ENCODE peak calls at places on chromosome 6, in six cellular contexts. One of them, this sample, is unnamed.

GRCh38 chr6:72650081-72650745 is 28.3 kb downstream of the KCNQ5 start:
- DNase-seq in neuronal stem cell: no peak
- DNase-seq in adipocyte: peak; percentile 39
- DNase-seq in CD4-positive, alpha-beta memory T cell: no peak
- DNase-seq in effector memory CD4-positive, alpha-beta T cell: no peak
- DNase-seq in Peyer's patch: no peak
- DNase-seq in this sample: no peak

GRCh38 chr6:163958646-163959045 is 544.1 kb downstream of the QKI start:
- DNase-seq in neuronal stem cell: no peak
- DNase-seq in adipocyte: peak; percentile 68
- DNase-seq in CD4-positive, alpha-beta memory T cell: no peak
- DNase-seq in effector memory CD4-positive, alpha-beta T cell: no peak
- DNase-seq in Peyer's patch: no peak
- DNase-seq in this sample: no peak

GRCh38 chr6:15077964-15078363 is 167.9 kb upstream of the JARID2 start:
- DNase-seq in neuronal stem cell: peak; percentile 54
- DNase-seq in adipocyte: no peak
- DNase-seq in CD4-positive, alpha-beta memory T cell: no peak
- DNase-seq in effector memory CD4-positive, alpha-beta T cell: no peak
- DNase-seq in Peyer's patch: no peak
- DNase-seq in this sample: no peak

GRCh38 chr6:163646133-163646532 is 231.6 kb downstream of the QKI start:
- DNase-seq in neuronal stem cell: no peak
- DNase-seq in adipocyte: no peak
- DNase-seq in CD4-positive, alpha-beta memory T cell: no peak
- DNase-seq in effector memory CD4-positive, alpha-beta T cell: no peak
- DNase-seq in Peyer's patch: no peak
- DNase-seq in this sample: no peak

GRCh38 chr6:63571382-63571882 is 848 bp upstream of the LOC128125822 start:
- DNase-seq in neuronal stem cell: no peak
- DNase-seq in adipocyte: no peak
- DNase-seq in CD4-positive, alpha-beta memory T cell: no peak
- DNase-seq in effector memory CD4-positive, alpha-beta T cell: no peak
- DNase-seq in Peyer's patch: no peak
- DNase-seq in this sample: no peak

GRCh38 chr6:29967379-29968010 is 25.2 kb downstream of the HLA-A start:
- DNase-seq in neuronal stem cell: no peak
- DNase-seq in adipocyte: no peak
- DNase-seq in CD4-positive, alpha-beta memory T cell: no peak
- DNase-seq in effector memory CD4-positive, alpha-beta T cell: no peak
- DNase-seq in Peyer's patch: no peak
- DNase-seq in this sample: no peak

GRCh38 chr6:43836507-43836906 is 66.5 kb downstream of the VEGFA start:
- DNase-seq in neuronal stem cell: no peak
- DNase-seq in adipocyte: no peak
- DNase-seq in CD4-positive, alpha-beta memory T cell: no peak
- DNase-seq in effector memory CD4-positive, alpha-beta T cell: no peak
- DNase-seq in Peyer's patch: no peak
- DNase-seq in this sample: peak; percentile 29

GRCh38 chr6:127951172-127951995 is 50.5 kb upstream of the THEMIS start:
- DNase-seq in neuronal stem cell: no peak
- DNase-seq in adipocyte: no peak
- DNase-seq in CD4-positive, alpha-beta memory T cell: peak; percentile 61
- DNase-seq in effector memory CD4-positive, alpha-beta T cell: no peak
- DNase-seq in Peyer's patch: no peak
- DNase-seq in this sample: no peak

GRCh38 chr6:99344289-99344688 is 5.2 kb downstream of the FAXC start:
- DNase-seq in neuronal stem cell: no peak
- DNase-seq in adipocyte: peak; percentile 45
- DNase-seq in CD4-positive, alpha-beta memory T cell: no peak
- DNase-seq in effector memory CD4-positive, alpha-beta T cell: no peak
- DNase-seq in Peyer's patch: no peak
- DNase-seq in this sample: no peak

GRCh38 chr6:40931927-40932326 is 107.1 kb downstream of the UNC5CL start:
- DNase-seq in neuronal stem cell: no peak
- DNase-seq in adipocyte: no peak
- DNase-seq in CD4-positive, alpha-beta memory T cell: no peak
- DNase-seq in effector memory CD4-positive, alpha-beta T cell: no peak
- DNase-seq in Peyer's patch: no peak
- DNase-seq in this sample: no peak

GRCh38 chr6:30515106-30515505 is 25.8 kb downstream of the HLA-E start:
- DNase-seq in neuronal stem cell: no peak
- DNase-seq in adipocyte: no peak
- DNase-seq in CD4-positive, alpha-beta memory T cell: no peak
- DNase-seq in effector memory CD4-positive, alpha-beta T cell: no peak
- DNase-seq in Peyer's patch: no peak
- DNase-seq in this sample: no peak

GRCh38 chr6:69835414-69836179 is 30.8 kb upstream of the COL19A1 start:
- DNase-seq in neuronal stem cell: peak; percentile 6
- DNase-seq in adipocyte: peak; percentile 90
- DNase-seq in CD4-positive, alpha-beta memory T cell: peak; percentile 26
- DNase-seq in effector memory CD4-positive, alpha-beta T cell: no peak
- DNase-seq in Peyer's patch: no peak
- DNase-seq in this sample: no peak

GRCh38 chr6:15061176-15061575 is 184.7 kb upstream of the JARID2 start:
- DNase-seq in neuronal stem cell: no peak
- DNase-seq in adipocyte: no peak
- DNase-seq in CD4-positive, alpha-beta memory T cell: no peak
- DNase-seq in effector memory CD4-positive, alpha-beta T cell: no peak
- DNase-seq in Peyer's patch: no peak
- DNase-seq in this sample: no peak

GRCh38 chr6:151436300-151436699 is 15.6 kb downstream of the RMND1 start:
- DNase-seq in neuronal stem cell: no peak
- DNase-seq in adipocyte: no peak
- DNase-seq in CD4-positive, alpha-beta memory T cell: no peak
- DNase-seq in effector memory CD4-positive, alpha-beta T cell: no peak
- DNase-seq in Peyer's patch: no peak
- DNase-seq in this sample: no peak

GRCh38 chr6:118580585-118581419 is 32.7 kb downstream of the PLN start:
- DNase-seq in neuronal stem cell: peak; percentile 66
- DNase-seq in adipocyte: peak; percentile 85
- DNase-seq in CD4-positive, alpha-beta memory T cell: peak; percentile 18
- DNase-seq in effector memory CD4-positive, alpha-beta T cell: no peak
- DNase-seq in Peyer's patch: no peak
- DNase-seq in this sample: peak; percentile 38

GRCh38 chr6:104829183-104829958 is 30.3 kb downstream of the HACE1 start:
- DNase-seq in neuronal stem cell: no peak
- DNase-seq in adipocyte: no peak
- DNase-seq in CD4-positive, alpha-beta memory T cell: no peak
- DNase-seq in effector memory CD4-positive, alpha-beta T cell: no peak
- DNase-seq in Peyer's patch: no peak
- DNase-seq in this sample: no peak

GRCh38 chr6:78746457-78746856 is 120.9 kb upstream of the IRAK1BP1 start:
- DNase-seq in neuronal stem cell: no peak
- DNase-seq in adipocyte: peak; percentile 76
- DNase-seq in CD4-positive, alpha-beta memory T cell: no peak
- DNase-seq in effector memory CD4-positive, alpha-beta T cell: no peak
- DNase-seq in Peyer's patch: no peak
- DNase-seq in this sample: no peak
- H3K4me3 ChIP-seq in neuronal stem cell: no peak overlapping the region
- H3K4me3 ChIP-seq in adipocyte: no peak overlapping the region
- H3K4me3 ChIP-seq in CD4-positive, alpha-beta memory T cell: no peak overlapping the region
- H3K4me3 ChIP-seq in effector memory CD4-positive, alpha-beta T cell: no peak overlapping the region
- H3K4me3 ChIP-seq in Peyer's patch: no peak overlapping the region
- H3K4me3 ChIP-seq in this sample: no peak overlapping the region

GRCh38 chr6:36962874-36963273 is 8.3 kb downstream of the PI16 start:
- DNase-seq in neuronal stem cell: peak; percentile 71
- DNase-seq in adipocyte: peak; percentile 39
- DNase-seq in CD4-positive, alpha-beta memory T cell: peak; percentile 84
- DNase-seq in effector memory CD4-positive, alpha-beta T cell: peak; percentile 74
- DNase-seq in Peyer's patch: peak; percentile 81
- DNase-seq in this sample: peak; percentile 58
- H3K4me3 ChIP-seq in neuronal stem cell: no peak overlapping the region
- H3K4me3 ChIP-seq in adipocyte: no peak overlapping the region
- H3K4me3 ChIP-seq in CD4-positive, alpha-beta memory T cell: no peak overlapping the region
- H3K4me3 ChIP-seq in effector memory CD4-positive, alpha-beta T cell: no peak overlapping the region
- H3K4me3 ChIP-seq in Peyer's patch: no peak overlapping the region
- H3K4me3 ChIP-seq in this sample: no peak overlapping the region

DNA sequence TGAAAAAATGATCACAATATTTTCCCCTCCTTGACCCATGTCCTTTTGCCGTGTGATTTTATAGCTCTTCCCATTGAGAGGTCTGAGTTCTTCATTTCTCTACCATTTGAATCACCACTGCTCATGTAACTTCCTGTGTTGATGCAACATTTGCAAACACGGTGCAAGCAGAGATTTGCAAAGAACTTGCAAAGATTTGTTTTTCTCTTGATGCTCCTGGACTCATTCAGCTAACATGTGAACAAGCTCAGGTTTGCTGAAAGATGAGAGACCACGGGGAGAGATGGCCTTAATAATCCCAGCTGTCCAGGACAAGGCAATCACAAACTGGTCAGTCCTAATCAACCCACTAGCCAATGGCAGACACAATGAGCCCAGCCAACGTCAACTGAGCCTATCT is 8.6 kb downstream of the VNN2 start:
- DNase-seq in neuronal stem cell: no peak
- DNase-seq in adipocyte: peak; percentile 47
- DNase-seq in CD4-positive, alpha-beta memory T cell: no peak
- DNase-seq in effector memory CD4-positive, alpha-beta T cell: no peak
- DNase-seq in Peyer's patch: no peak
- DNase-seq in this sample: no peak
- H3K4me3 ChIP-seq in neuronal stem cell: peak overlapping the region; percentile 30
- H3K4me3 ChIP-seq in adipocyte: no peak overlapping the region
- H3K4me3 ChIP-seq in CD4-positive, alpha-beta memory T cell: no peak overlapping the region
- H3K4me3 ChIP-seq in effector memory CD4-positive, alpha-beta T cell: no peak overlapping the region
- H3K4me3 ChIP-seq in Peyer's patch: no peak overlapping the region
- H3K4me3 ChIP-seq in this sample: no peak overlapping the region

DNA sequence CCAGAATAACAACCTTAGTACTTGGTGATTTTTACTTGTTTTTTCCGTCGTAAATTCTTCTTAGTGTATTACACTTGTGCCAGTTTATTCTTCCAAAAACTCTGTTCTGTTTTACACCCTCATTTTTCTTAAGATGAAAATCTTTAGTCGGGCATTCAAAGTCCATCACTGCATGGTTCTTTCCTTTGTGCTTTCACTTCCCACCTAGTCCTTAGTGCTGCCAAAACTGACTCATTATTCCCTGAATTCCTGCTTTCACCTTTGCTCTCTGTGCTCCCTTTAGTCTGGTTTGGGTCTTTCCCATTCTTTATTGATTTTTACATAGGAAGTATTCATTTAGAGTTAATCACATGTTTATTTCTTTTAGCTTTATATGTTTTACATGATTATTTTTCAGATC is 3.3 kb downstream of the TRMT11 start:
- DNase-seq in neuronal stem cell: no peak
- DNase-seq in adipocyte: no peak
- DNase-seq in CD4-positive, alpha-beta memory T cell: no peak
- DNase-seq in effector memory CD4-positive, alpha-beta T cell: no peak
- DNase-seq in Peyer's patch: no peak
- DNase-seq in this sample: no peak
- H3K4me3 ChIP-seq in neuronal stem cell: no peak overlapping the region
- H3K4me3 ChIP-seq in adipocyte: no peak overlapping the region
- H3K4me3 ChIP-seq in CD4-positive, alpha-beta memory T cell: no peak overlapping the region
- H3K4me3 ChIP-seq in effector memory CD4-positive, alpha-beta T cell: no peak overlapping the region
- H3K4me3 ChIP-seq in Peyer's patch: peak overlapping the region; percentile 18
- H3K4me3 ChIP-seq in this sample: no peak overlapping the region

DNA sequence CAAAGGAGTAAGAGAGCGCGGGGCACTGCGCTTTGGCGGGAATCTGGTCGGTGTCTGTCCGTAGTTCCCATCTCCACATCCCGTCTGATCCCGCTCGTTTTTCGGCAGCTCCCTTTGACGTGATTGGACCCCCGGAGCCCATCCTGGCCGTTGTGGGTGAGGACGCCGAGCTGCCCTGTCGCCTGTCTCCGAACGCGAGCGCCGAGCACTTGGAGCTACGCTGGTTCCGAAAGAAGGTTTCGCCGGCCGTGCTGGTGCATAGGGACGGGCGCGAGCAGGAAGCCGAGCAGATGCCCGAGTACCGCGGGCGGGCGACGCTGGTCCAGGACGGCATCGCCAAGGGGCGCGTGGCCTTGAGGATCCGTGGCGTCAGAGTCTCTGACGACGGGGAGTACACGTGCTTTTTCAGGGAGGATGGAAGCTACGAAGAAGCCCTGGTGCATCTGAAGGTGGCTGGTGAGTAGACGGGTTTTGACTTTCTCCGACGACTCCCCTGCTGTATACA is 1.4 kb downstream of the BTN1A1 start:
- DNase-seq in neuronal stem cell: no peak
- DNase-seq in adipocyte: peak; percentile 36
- DNase-seq in CD4-positive, alpha-beta memory T cell: peak; percentile 34
- DNase-seq in effector memory CD4-positive, alpha-beta T cell: peak; percentile 1
- DNase-seq in Peyer's patch: peak; percentile 42
- DNase-seq in this sample: peak; percentile 10
- H3K4me3 ChIP-seq in neuronal stem cell: peak overlapping the region; percentile 80
- H3K4me3 ChIP-seq in adipocyte: peak overlapping the region; percentile 72
- H3K4me3 ChIP-seq in CD4-positive, alpha-beta memory T cell: no peak overlapping the region
- H3K4me3 ChIP-seq in effector memory CD4-positive, alpha-beta T cell: peak overlapping the region; percentile 37
- H3K4me3 ChIP-seq in Peyer's patch: peak overlapping the region; percentile 18
- H3K4me3 ChIP-seq in this sample: peak overlapping the region; percentile 48

DNA sequence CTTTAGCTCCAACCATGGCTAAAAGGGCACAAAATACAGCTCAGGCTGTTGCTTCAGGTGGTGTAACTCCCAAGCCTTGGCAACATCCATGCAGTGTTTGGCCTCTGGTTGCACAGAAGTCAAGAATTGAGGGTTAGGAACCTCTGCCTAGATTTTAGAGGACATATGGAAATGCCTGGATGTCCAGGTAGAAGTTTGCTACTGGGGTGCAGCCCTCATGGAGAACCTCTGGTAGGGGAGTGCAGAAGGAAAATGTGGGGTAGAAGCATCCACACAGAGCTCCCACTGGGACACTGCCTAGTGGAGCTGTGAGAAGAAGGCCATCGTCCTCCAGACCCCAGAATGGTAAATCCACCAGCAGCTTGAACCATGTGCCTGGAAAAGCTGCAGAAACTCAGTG is 1453.8 kb upstream of the EYS start:
- DNase-seq in neuronal stem cell: no peak
- DNase-seq in adipocyte: no peak
- DNase-seq in CD4-positive, alpha-beta memory T cell: no peak
- DNase-seq in effector memory CD4-positive, alpha-beta T cell: no peak
- DNase-seq in Peyer's patch: no peak
- DNase-seq in this sample: no peak
- H3K4me3 ChIP-seq in neuronal stem cell: no peak overlapping the region
- H3K4me3 ChIP-seq in adipocyte: no peak overlapping the region
- H3K4me3 ChIP-seq in CD4-positive, alpha-beta memory T cell: no peak overlapping the region
- H3K4me3 ChIP-seq in effector memory CD4-positive, alpha-beta T cell: no peak overlapping the region
- H3K4me3 ChIP-seq in Peyer's patch: no peak overlapping the region
- H3K4me3 ChIP-seq in this sample: no peak overlapping the region

DNA sequence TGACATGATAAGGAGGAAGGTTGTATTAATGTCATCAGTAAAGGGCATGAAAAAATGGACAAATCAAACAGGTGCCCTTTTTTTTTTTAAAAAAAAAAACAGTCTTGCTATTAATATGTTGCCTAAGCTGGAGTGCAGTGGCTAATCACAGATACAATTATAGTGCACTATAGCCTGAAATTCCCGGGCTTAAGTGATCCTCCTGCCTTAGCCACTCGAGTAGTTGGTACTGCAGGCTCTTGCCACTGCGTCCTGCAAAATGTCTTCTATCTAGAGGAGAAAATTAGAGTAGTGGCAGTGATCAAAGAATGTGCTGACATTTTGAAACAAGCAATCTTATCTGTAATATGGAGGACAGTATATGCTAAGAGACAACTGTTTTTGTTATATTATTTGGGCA is 127.7 kb downstream of the ASCC3 start:
- DNase-seq in neuronal stem cell: no peak
- DNase-seq in adipocyte: no peak
- DNase-seq in CD4-positive, alpha-beta memory T cell: no peak
- DNase-seq in effector memory CD4-positive, alpha-beta T cell: no peak
- DNase-seq in Peyer's patch: no peak
- DNase-seq in this sample: no peak
- H3K4me3 ChIP-seq in neuronal stem cell: no peak overlapping the region
- H3K4me3 ChIP-seq in adipocyte: no peak overlapping the region
- H3K4me3 ChIP-seq in CD4-positive, alpha-beta memory T cell: no peak overlapping the region
- H3K4me3 ChIP-seq in effector memory CD4-positive, alpha-beta T cell: no peak overlapping the region
- H3K4me3 ChIP-seq in Peyer's patch: no peak overlapping the region
- H3K4me3 ChIP-seq in this sample: no peak overlapping the region